ENCODE peak calls at places on chromosomes 2 and 18, in eight cellular contexts. One of them, this sample, is unnamed.

GRCh38 chr2:219461061-219461514 is 26.4 kb downstream of the SPEG start:
- DNase-seq in heart left ventricle: peak
- DNase-seq in lung: no peak
- DNase-seq in endodermal cell: peak
- DNase-seq in NCI-H1105: no peak
- DNase-seq in adrenal gland: no peak
- DNase-seq in AG04450: no peak
- DNase-seq in NCI-H2081 treated with DMSO at 0.1 percent for 48 hours: no peak
- DNase-seq in this sample: peak

GRCh38 chr18:56312554-56312953 is 325.8 kb downstream of the TXNL1 start:
- DNase-seq in AG04450: no peak
- DNase-seq in endodermal cell: no peak
- DNase-seq in adrenal gland: no peak
- DNase-seq in heart left ventricle: no peak
- DNase-seq in NCI-H2081 treated with DMSO at 0.1 percent for 48 hours: no peak
- DNase-seq in lung: no peak
- DNase-seq in NCI-H1105: no peak
- DNase-seq in this sample: no peak

GRCh38 chr2:235215248-235215647 is 263.4 kb downstream of the SH3BP4 start:
- DNase-seq in AG04450: no peak
- DNase-seq in endodermal cell: no peak
- DNase-seq in NCI-H1105: no peak
- DNase-seq in NCI-H2081 treated with DMSO at 0.1 percent for 48 hours: no peak
- DNase-seq in adrenal gland: no peak
- DNase-seq in heart left ventricle: no peak
- DNase-seq in lung: no peak
- DNase-seq in this sample: no peak

GRCh38 chr2:197883354-197884032 is 79.1 kb downstream of the PLCL1 start:
- DNase-seq in heart left ventricle: no peak
- DNase-seq in NCI-H1105: no peak
- DNase-seq in adrenal gland: no peak
- DNase-seq in endodermal cell: no peak
- DNase-seq in AG04450: no peak
- DNase-seq in NCI-H2081 treated with DMSO at 0.1 percent for 48 hours: no peak
- DNase-seq in lung: no peak
- DNase-seq in this sample: no peak

GRCh38 chr2:28168376-28168775 is 224.3 kb upstream of the FOSL2 start:
- DNase-seq in adrenal gland: no peak
- DNase-seq in NCI-H2081 treated with DMSO at 0.1 percent for 48 hours: no peak
- DNase-seq in NCI-H1105: no peak
- DNase-seq in lung: no peak
- DNase-seq in AG04450: no peak
- DNase-seq in heart left ventricle: no peak
- DNase-seq in endodermal cell: no peak
- DNase-seq in this sample: no peak

GRCh38 chr2:101986804-101987740 is 4.7 kb upstream of the IL1R2 start:
- DNase-seq in heart left ventricle: no peak
- DNase-seq in NCI-H1105: no peak
- DNase-seq in NCI-H2081 treated with DMSO at 0.1 percent for 48 hours: no peak
- DNase-seq in AG04450: no peak
- DNase-seq in endodermal cell: no peak
- DNase-seq in lung: no peak
- DNase-seq in adrenal gland: no peak
- DNase-seq in this sample: no peak

GRCh38 chr18:42038936-42039335 is 83.9 kb downstream of the PIK3C3 start:
- DNase-seq in endodermal cell: no peak
- DNase-seq in adrenal gland: no peak
- DNase-seq in heart left ventricle: no peak
- DNase-seq in NCI-H2081 treated with DMSO at 0.1 percent for 48 hours: no peak
- DNase-seq in AG04450: peak
- DNase-seq in lung: no peak
- DNase-seq in NCI-H1105: no peak
- DNase-seq in this sample: no peak

GRCh38 chr2:128663371-128664050 is 344.8 kb upstream of the HS6ST1 start:
- DNase-seq in NCI-H2081 treated with DMSO at 0.1 percent for 48 hours: no peak
- DNase-seq in NCI-H1105: no peak
- DNase-seq in adrenal gland: no peak
- DNase-seq in heart left ventricle: no peak
- DNase-seq in lung: peak
- DNase-seq in endodermal cell: no peak
- DNase-seq in AG04450: no peak
- DNase-seq in this sample: no peak

GRCh38 chr2:29000481-29000880 is 19.4 kb downstream of the TOGARAM2 start:
- DNase-seq in heart left ventricle: peak
- DNase-seq in AG04450: no peak
- DNase-seq in NCI-H2081 treated with DMSO at 0.1 percent for 48 hours: no peak
- DNase-seq in NCI-H1105: no peak
- DNase-seq in endodermal cell: no peak
- DNase-seq in lung: peak
- DNase-seq in adrenal gland: peak
- DNase-seq in this sample: peak

GRCh38 chr2:196276421-196276820 is 105.0 kb upstream of the STK17B start:
- DNase-seq in endodermal cell: no peak
- DNase-seq in AG04450: no peak
- DNase-seq in NCI-H2081 treated with DMSO at 0.1 percent for 48 hours: no peak
- DNase-seq in adrenal gland: no peak
- DNase-seq in lung: no peak
- DNase-seq in heart left ventricle: no peak
- DNase-seq in NCI-H1105: no peak
- DNase-seq in this sample: no peak

GRCh38 chr2:204012081-204012653 is 75.6 kb downstream of the ICOS start:
- DNase-seq in NCI-H1105: peak
- DNase-seq in lung: peak
- DNase-seq in heart left ventricle: no peak
- DNase-seq in endodermal cell: no peak
- DNase-seq in AG04450: no peak
- DNase-seq in NCI-H2081 treated with DMSO at 0.1 percent for 48 hours: no peak
- DNase-seq in adrenal gland: no peak
- DNase-seq in this sample: no peak

GRCh38 chr18:70332694-70333093 is 43.8 kb downstream of the SOCS6 start:
- DNase-seq in endodermal cell: no peak
- DNase-seq in lung: no peak
- DNase-seq in heart left ventricle: no peak
- DNase-seq in AG04450: no peak
- DNase-seq in NCI-H1105: no peak
- DNase-seq in NCI-H2081 treated with DMSO at 0.1 percent for 48 hours: no peak
- DNase-seq in adrenal gland: no peak
- DNase-seq in this sample: no peak

GRCh38 chr2:127631997-127632581 is 13.9 kb upstream of the GPR17 start:
- DNase-seq in lung: no peak
- DNase-seq in endodermal cell: no peak
- DNase-seq in NCI-H1105: no peak
- DNase-seq in NCI-H2081 treated with DMSO at 0.1 percent for 48 hours: no peak
- DNase-seq in AG04450: no peak
- DNase-seq in heart left ventricle: peak
- DNase-seq in adrenal gland: no peak
- DNase-seq in this sample: peak

GRCh38 chr2:142975239-142975638 is 97.8 kb downstream of the KYNU start:
- DNase-seq in heart left ventricle: no peak
- DNase-seq in adrenal gland: no peak
- DNase-seq in NCI-H1105: no peak
- DNase-seq in AG04450: no peak
- DNase-seq in endodermal cell: no peak
- DNase-seq in NCI-H2081 treated with DMSO at 0.1 percent for 48 hours: no peak
- DNase-seq in lung: no peak
- DNase-seq in this sample: no peak

GRCh38 chr2:102336502-102336945 is 19.1 kb upstream of the IL18R1 start:
- DNase-seq in AG04450: no peak
- DNase-seq in endodermal cell: no peak
- DNase-seq in NCI-H2081 treated with DMSO at 0.1 percent for 48 hours: no peak
- DNase-seq in NCI-H1105: no peak
- DNase-seq in heart left ventricle: peak
- DNase-seq in adrenal gland: peak
- DNase-seq in lung: no peak
- DNase-seq in this sample: peak

GRCh38 chr2:121128741-121129659 is 156.0 kb downstream of the TFCP2L1 start:
- DNase-seq in NCI-H1105: no peak
- DNase-seq in adrenal gland: peak
- DNase-seq in endodermal cell: peak
- DNase-seq in AG04450: no peak
- DNase-seq in NCI-H2081 treated with DMSO at 0.1 percent for 48 hours: no peak
- DNase-seq in heart left ventricle: no peak
- DNase-seq in lung: peak
- DNase-seq in this sample: no peak

GRCh38 chr18:47345291-47345690 is 93.8 kb upstream of the SKOR2 start:
- DNase-seq in endodermal cell: no peak
- DNase-seq in lung: no peak
- DNase-seq in NCI-H1105: no peak
- DNase-seq in AG04450: no peak
- DNase-seq in adrenal gland: no peak
- DNase-seq in heart left ventricle: no peak
- DNase-seq in NCI-H2081 treated with DMSO at 0.1 percent for 48 hours: no peak
- DNase-seq in this sample: no peak

GRCh38 chr2:217695033-217695520 is 307.7 kb downstream of the TNS1 start:
- DNase-seq in adrenal gland: no peak
- DNase-seq in endodermal cell: peak
- DNase-seq in AG04450: peak
- DNase-seq in heart left ventricle: no peak
- DNase-seq in lung: no peak
- DNase-seq in NCI-H1105: no peak
- DNase-seq in NCI-H2081 treated with DMSO at 0.1 percent for 48 hours: no peak
- DNase-seq in this sample: no peak

GRCh38 chr2:126804347-126804746 is 94.3 kb upstream of the TEX51 start:
- DNase-seq in NCI-H1105: no peak
- DNase-seq in endodermal cell: peak
- DNase-seq in lung: no peak
- DNase-seq in AG04450: no peak
- DNase-seq in heart left ventricle: no peak
- DNase-seq in adrenal gland: no peak
- DNase-seq in NCI-H2081 treated with DMSO at 0.1 percent for 48 hours: no peak
- DNase-seq in this sample: no peak

GRCh38 chr2:237431856-237432255 is 17.9 kb upstream of the COL6A3 start:
- DNase-seq in endodermal cell: no peak
- DNase-seq in AG04450: no peak
- DNase-seq in adrenal gland: no peak
- DNase-seq in heart left ventricle: no peak
- DNase-seq in NCI-H2081 treated with DMSO at 0.1 percent for 48 hours: no peak
- DNase-seq in NCI-H1105: no peak
- DNase-seq in lung: no peak
- DNase-seq in this sample: no peak